ENCODE peak calls at places on chromosomes 6 and 20, in six cellular contexts. V is HCT116, S is HepG2, E is SK-N-SH, U is K562, Q is GM12878. T is an unnamed sample.
A peak's percentile ranks its signal among the peaks of the same experiment; 100 is the strongest.

GRCh38 chr6:43997342-43997677 is 129.9 kb downstream of the MRPL14 start:
- DNase-seq in E (no peak), U (no peak), V (no peak), S (no peak), Q (no peak), T (no peak)

GRCh38 chr6:90446164-90446563 is 140.7 kb downstream of the MAP3K7 start:
- DNase-seq in E (no peak), V (no peak), S (no peak), U (no peak), Q (no peak), T (no peak)

GRCh38 chr20:50721881-50722281 is 9.5 kb upstream of the PARD6B start:
- DNase-seq in Q (no peak), S (no peak), E (no peak), V (no peak), U (no peak), T (no peak)

GRCh38 chr20:16475225-16475624 is 98.0 kb downstream of the KIF16B start:
- DNase-seq in S (peak; percentile 98), V (no peak), E (no peak), U (no peak), Q (no peak), T (no peak)

GRCh38 chr20:21102691-21103311 is 3.4 kb downstream of the LINC00237 start:
- DNase-seq in V (no peak), U (no peak), S (no peak), E (peak; percentile 64), Q (no peak), T (no peak)

GRCh38 chr6:27296106-27296783 is 15.8 kb downstream of the POM121L2 start:
- DNase-seq in V (peak; percentile 36), E (no peak), Q (no peak), S (no peak), U (peak; percentile 50), T (no peak)

GRCh38 chr6:106997392-106998257 is 23.1 kb upstream of the CD24 start:
- DNase-seq in S (peak; percentile 74), V (peak; percentile 47), Q (peak; percentile 12), E (peak; percentile 66), U (peak; percentile 66), T (peak; percentile 42)

GRCh38 chr20:52649727-52650126 is 322.4 kb upstream of the TSHZ2 start:
- DNase-seq in E (no peak), U (no peak), Q (no peak), V (no peak), S (no peak), T (no peak)

GRCh38 chr6:168031411-168032382 is 34.2 kb downstream of the KIF25 start:
- DNase-seq in Q (no peak), E (no peak), S (no peak), U (no peak), V (no peak), T (no peak)

GRCh38 chr20:36543187-36544133 is 2.1 kb downstream of the MYL9 start:
- DNase-seq in S (no peak), U (no peak), V (no peak), Q (no peak), E (no peak), T (no peak)

GRCh38 chr6:7073810-7074525 is 33.8 kb upstream of the RREB1 start:
- DNase-seq in U (no peak), Q (peak; percentile 92), E (no peak), V (no peak), S (no peak), T (no peak)

GRCh38 chr6:58113960-58114359 is 796.5 kb downstream of the PRIM2 start:
- DNase-seq in E (no peak), S (no peak), Q (no peak), U (no peak), V (no peak), T (no peak)

GRCh38 chr20:10419550-10420133 is 14.4 kb downstream of the MKKS start:
- DNase-seq in U (no peak), S (no peak), Q (no peak), V (peak; percentile 76), E (no peak), T (peak; percentile 69)

GRCh38 chr6:7236312-7237209 is 76.4 kb downstream of the SSR1 start:
- DNase-seq in U (peak; percentile 74), Q (peak; percentile 69), S (no peak), V (peak; percentile 35), E (no peak), T (no peak)

GRCh38 chr6:49557177-49557576 is 6.7 kb downstream of the C6orf141 start:
- DNase-seq in S (no peak), E (no peak), V (no peak), U (no peak), Q (no peak), T (no peak)

GRCh38 chr20:57617079-57617795 is 3.0 kb downstream of the ZBP1 start:
- DNase-seq in E (no peak), Q (no peak), S (no peak), V (no peak), U (no peak), T (no peak)

GRCh38 chr6:121651420-121651819 is 216.0 kb downstream of the GJA1 start:
- DNase-seq in U (no peak), E (no peak), V (no peak), Q (no peak), S (no peak), T (no peak)

GRCh38 chr6:134802426-134803058 is 147.4 kb downstream of the ALDH8A1 start:
- DNase-seq in E (no peak), U (no peak), Q (no peak), V (no peak), S (peak; percentile 21), T (no peak)

GRCh38 chr6:148868314-148868713 is 121.5 kb downstream of the UST start:
- DNase-seq in Q (no peak), V (no peak), U (no peak), E (no peak), S (no peak), T (no peak)

GRCh38 chr6:11370191-11371018 is 137.9 kb upstream of the NEDD9 start:
- DNase-seq in U (no peak), Q (no peak), S (no peak), V (no peak), E (no peak), T (no peak)

GRCh38 chr20:37528442-37529213 is 952 bp upstream of the BLCAP start:
- DNase-seq in Q (no peak), V (no peak), E (no peak), U (no peak), S (no peak), T (no peak)

GRCh38 chr20:25039697-25040437 is 18.1 kb downstream of the ACSS1 start:
- DNase-seq in S (no peak), Q (no peak), V (no peak), U (no peak), E (no peak), T (no peak)

GRCh38 chr6:45835725-45836437 is 179.8 kb downstream of the CLIC5 start:
- DNase-seq in U (no peak), Q (no peak), S (no peak), V (no peak), E (no peak), T (no peak)

GRCh38 chr6:49744259-49744658 is at the start of gene CRISP3:
- DNase-seq in U (no peak), V (no peak), S (peak; percentile 9), Q (no peak), E (no peak), T (no peak)

GRCh38 chr6:104888066-104888465 is 28.3 kb upstream of the HACE1 start:
- DNase-seq in Q (no peak), U (no peak), E (no peak), S (no peak), V (no peak), T (no peak)

GRCh38 chr20:42102000-42102399 is 483.8 kb upstream of the CHD6 start:
- DNase-seq in E (peak; percentile 51), U (no peak), Q (no peak), V (no peak), S (no peak), T (no peak)

GRCh38 chr20:50867805-50868204 is 63.4 kb downstream of the ADNP start:
- DNase-seq in V (no peak), E (no peak), Q (no peak), U (no peak), S (no peak), T (no peak)

GRCh38 chr6:167907837-167908681 is 81.3 kb downstream of the AFDN start:
- DNase-seq in V (peak; percentile 18), Q (no peak), E (peak; percentile 28), S (peak; percentile 51), U (no peak), T (no peak)

GRCh38 chr6:141195251-141195832 is 937.4 kb upstream of the GJE1 start:
- DNase-seq in E (no peak), U (no peak), S (peak; percentile 30), V (no peak), Q (no peak), T (no peak)

GRCh38 chr6:36649721-36650484 is 28.6 kb upstream of the CDKN1A start:
- DNase-seq in V (no peak), E (no peak), S (no peak), U (no peak), Q (no peak), T (no peak)

GRCh38 chr6:165266236-165267025 is 43.0 kb downstream of the C6orf118 start:
- DNase-seq in S (no peak), E (no peak), U (no peak), V (no peak), Q (no peak), T (no peak)

GRCh38 chr6:165260462-165260861 is 48.9 kb downstream of the C6orf118 start:
- DNase-seq in E (no peak), Q (no peak), U (no peak), S (no peak), V (no peak), T (no peak)
- TF ChIP-seq REST in E (no peak), Q (no peak), U (no peak), S (no peak), V (no peak), T (no peak)

DNA sequence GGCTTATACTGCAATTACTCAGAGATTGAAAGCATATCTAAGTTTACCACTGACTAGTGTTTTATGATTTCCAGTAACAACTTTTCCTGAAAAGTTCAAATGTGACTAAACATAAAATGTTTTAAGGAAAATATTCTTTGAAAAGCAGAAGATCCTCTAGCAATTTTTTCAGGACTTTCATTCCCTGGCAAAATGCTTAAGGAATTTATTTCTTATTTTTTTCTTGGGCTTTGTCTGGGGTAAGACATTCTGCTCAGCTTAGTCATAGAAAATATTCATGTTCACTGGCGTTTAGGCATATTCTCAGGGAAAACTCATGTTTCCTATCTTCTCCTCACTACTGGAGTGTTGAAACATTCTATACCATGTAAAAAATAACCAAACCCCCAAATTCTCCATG is 235.3 kb upstream of the CEP162 start:
- DNase-seq in S (no peak), E (no peak), U (no peak), V (no peak), Q (no peak), T (no peak)
- TF ChIP-seq SIN3A in S (no peak), E (no peak), U (no peak), V (no peak), Q (no peak), T (no peak)

DNA sequence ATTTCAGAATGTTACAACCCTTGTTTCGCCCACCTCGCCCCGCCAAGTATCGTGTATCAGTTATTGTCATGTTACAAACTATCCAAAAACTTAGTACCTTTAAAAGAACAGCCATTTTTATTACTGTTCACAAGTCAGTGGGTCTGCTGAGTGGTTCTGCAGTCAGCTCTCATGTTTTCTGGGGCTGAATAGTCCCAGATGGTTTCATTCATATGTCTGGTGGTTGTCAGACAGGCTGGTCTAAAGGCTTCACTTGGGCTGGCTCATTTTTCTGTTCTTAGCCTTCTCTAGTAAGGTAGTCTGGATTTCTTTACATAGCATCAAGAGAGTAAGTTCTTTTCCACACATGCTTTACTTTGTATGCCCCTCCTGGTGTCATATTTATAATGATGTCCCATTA is 8.6 kb downstream of the ZNF292 start:
- DNase-seq in S (no peak), Q (no peak), E (no peak), V (no peak), U (no peak), T (no peak)
- H3K27ac ChIP-seq in S (no peak overlapping the region), Q (no peak overlapping the region), E (no peak overlapping the region), V (no peak overlapping the region), U (no peak overlapping the region), T (no peak overlapping the region)

GRCh38 chr20:32537657-32538525 is 47.2 kb downstream of the NOL4L start:
- DNase-seq in E (peak; percentile 64), V (no peak), Q (no peak), S (no peak), U (peak; percentile 88), T (no peak)
- TF ChIP-seq REST in E (no peak), V (no peak), Q (no peak), S (no peak), U (no peak), T (no peak)

T was measured in Panc1.